ENCODE peak calls at places on chromosome 22, in four cellular contexts. A, S, O and Z are unnamed samples. For H3K4me1, the result is how much of the 10 kb centered on the place peaks cover.

GRCh38 chr22:22137891-22138290 is 106.7 kb upstream of the VPREB1 start:
- DNase-seq in A (no peak), O (no peak), S (no peak), Z (no peak)

GRCh38 chr22:41681616-41682015 is 7.1 kb downstream of the SNU13 start:
- DNase-seq in A (no peak), S (no peak), O (no peak), Z (no peak)

GRCh38 chr22:31947296-31947695 is 3.0 kb downstream of the YWHAH start:
- DNase-seq in A (no peak), S (no peak), O (no peak), Z (peak)

GRCh38 chr22:48245119-48245485 is 1482.7 kb downstream of the TBC1D22A start:
- DNase-seq in A (no peak), O (no peak), S (no peak), Z (no peak)

GRCh38 chr22:35870517-35871275 is 153.0 kb downstream of the APOL5 start:
- DNase-seq in O (no peak), S (no peak), A (no peak), Z (no peak)

GRCh38 chr22:28142361-28142801 is 223.3 kb upstream of the PITPNB start:
- DNase-seq in O (peak), S (peak), A (no peak), Z (peak)

GRCh38 chr22:31243339-31244043 is 31.4 kb downstream of the LIMK2 start:
- DNase-seq in S (no peak), A (no peak), O (no peak), Z (peak)

GRCh38 chr22:43532301-43533050 is 120.7 kb downstream of the MPPED1 start:
- DNase-seq in O (no peak), S (no peak), A (no peak), Z (no peak)

GRCh38 chr22:33743756-33744155 is 176.5 kb downstream of the LARGE1 start:
- DNase-seq in O (peak), A (no peak), S (no peak), Z (no peak)

GRCh38 chr22:50713008-50713385 is 25.0 kb upstream of the ACR start:
- DNase-seq in S (no peak), A (no peak), O (no peak), Z (no peak)

GRCh38 chr22:21726650-21727049 is 8.9 kb downstream of the YPEL1 start:
- DNase-seq in S (peak), O (no peak), A (no peak), Z (peak)

GRCh38 chr22:44312766-44313165 is at the start of gene SHISAL1:
- DNase-seq in A (no peak), O (peak), S (peak), Z (no peak)

GRCh38 chr22:46052801-46053562 is 76.0 kb upstream of the WNT7B start:
- DNase-seq in O (no peak), S (no peak), A (no peak), Z (no peak)

GRCh38 chr22:46051646-46052045 is 74.7 kb upstream of the WNT7B start:
- DNase-seq in A (no peak), O (no peak), S (no peak), Z (no peak)

GRCh38 chr22:46050916-46051614 is 74.1 kb upstream of the WNT7B start:
- DNase-seq in A (no peak), S (no peak), O (no peak), Z (no peak)

GRCh38 chr22:46053563-46054090 is 76.7 kb upstream of the WNT7B start:
- DNase-seq in S (no peak), O (peak), A (no peak), Z (no peak)

DNA sequence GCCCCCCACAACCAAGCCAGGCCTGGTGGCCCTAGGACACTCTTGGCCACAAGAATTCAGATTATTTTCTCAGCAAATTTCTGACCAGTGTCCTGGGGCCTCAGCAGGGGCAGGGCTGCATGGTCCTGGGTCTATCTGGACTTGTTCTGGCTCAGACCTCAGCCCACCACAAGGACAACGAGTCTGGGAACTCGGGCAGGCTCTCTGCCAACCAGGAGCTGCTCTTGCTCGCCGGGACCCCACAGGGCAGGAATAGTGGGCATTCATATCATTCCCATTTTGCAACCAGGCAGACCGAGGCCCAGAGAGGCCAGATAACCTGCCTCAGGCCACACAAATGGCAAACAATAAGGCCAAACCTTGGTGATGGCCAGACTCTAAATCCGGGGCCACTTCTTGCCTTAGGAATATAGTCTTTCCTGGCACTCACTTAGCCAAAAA is 75.4 kb upstream of the WNT7B start:
- DNase-seq in A (no peak), O (no peak), S (no peak), Z (no peak)
- H3K4me1 ChIP-seq in A (under half), O (under half), S (under half), Z (under half)

DNA sequence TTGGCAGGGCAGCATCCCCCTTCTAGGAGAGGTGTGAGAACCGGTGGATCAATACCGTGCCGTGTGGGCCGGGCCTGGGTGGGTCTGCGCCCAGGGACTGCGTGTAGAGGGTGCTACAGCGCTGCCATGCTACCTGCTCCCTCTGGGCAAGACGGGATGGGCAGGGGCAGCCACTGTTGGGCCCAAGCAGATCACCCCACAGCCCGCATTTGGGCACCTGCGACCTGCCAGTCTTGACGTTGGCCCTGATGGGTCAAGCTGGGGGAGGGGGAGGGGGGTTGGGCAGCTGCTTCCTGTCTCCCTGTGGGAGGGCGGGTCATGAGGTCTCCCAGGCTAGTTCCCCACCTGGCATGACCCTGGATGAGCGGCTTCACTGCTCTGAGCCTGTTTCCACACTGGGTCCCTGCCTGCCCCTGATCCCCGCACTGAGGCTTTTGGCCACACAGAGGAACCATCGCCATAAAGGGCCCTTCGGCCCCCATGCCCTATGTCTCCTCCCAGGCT is 2.8 kb upstream of the RPS19BP1 start:
- DNase-seq in O (no peak), S (no peak), A (no peak), Z (no peak)
- H3K23ac ChIP-seq in O (no peak), S (no peak), A (no peak), Z (no peak)

GRCh38 chr22:29203456-29203855 is 2.2 kb upstream of the EMID1 start:
- DNase-seq in O (no peak), A (no peak), S (no peak), Z (no peak)

GRCh38 chr22:29199702-29200400 is 5.8 kb upstream of the EMID1 start:
- DNase-seq in S (no peak), A (no peak), O (no peak), Z (no peak)

GRCh38 chr22:29202231-29203192 is 3.2 kb upstream of the EMID1 start:
- DNase-seq in O (peak), A (no peak), S (peak), Z (peak)

GRCh38 chr22:29201722-29202230 is 3.9 kb upstream of the EMID1 start:
- DNase-seq in A (no peak), S (no peak), O (no peak), Z (no peak)

GRCh38 chr22:29200901-29201300 is 4.8 kb upstream of the EMID1 start:
- DNase-seq in S (no peak), A (no peak), O (no peak), Z (no peak)
- H3K4me1 ChIP-seq in S (under half), A (under half), O (under half), Z (under half)

GRCh38 chr22:29798318-29798717 is 31.1 kb downstream of the UQCR10 start:
- DNase-seq in S (peak), A (no peak), O (no peak), Z (no peak)

GRCh38 chr22:29797351-29797750 is 30.2 kb downstream of the UQCR10 start:
- DNase-seq in A (no peak), O (no peak), S (no peak), Z (no peak)

GRCh38 chr22:29799217-29799680 is 32.1 kb downstream of the UQCR10 start:
- DNase-seq in O (peak), S (peak), A (no peak), Z (no peak)

GRCh38 chr22:29801153-29801552 is 34.0 kb downstream of the UQCR10 start:
- DNase-seq in S (no peak), O (no peak), A (peak), Z (peak)

GRCh38 chr22:29798801-29799200 is 31.6 kb downstream of the UQCR10 start:
- DNase-seq in O (no peak), A (no peak), S (no peak), Z (no peak)
- H3K23ac ChIP-seq in O (peak), A (no peak), S (no peak), Z (no peak)

GRCh38 chr22:38497869-38498268 is 8.2 kb downstream of the DDX17 start:
- DNase-seq in A (no peak), O (no peak), S (no peak), Z (no peak)
- H3K4me1 ChIP-seq in A (under half), O (under half), S (under half), Z (under half)

DNA sequence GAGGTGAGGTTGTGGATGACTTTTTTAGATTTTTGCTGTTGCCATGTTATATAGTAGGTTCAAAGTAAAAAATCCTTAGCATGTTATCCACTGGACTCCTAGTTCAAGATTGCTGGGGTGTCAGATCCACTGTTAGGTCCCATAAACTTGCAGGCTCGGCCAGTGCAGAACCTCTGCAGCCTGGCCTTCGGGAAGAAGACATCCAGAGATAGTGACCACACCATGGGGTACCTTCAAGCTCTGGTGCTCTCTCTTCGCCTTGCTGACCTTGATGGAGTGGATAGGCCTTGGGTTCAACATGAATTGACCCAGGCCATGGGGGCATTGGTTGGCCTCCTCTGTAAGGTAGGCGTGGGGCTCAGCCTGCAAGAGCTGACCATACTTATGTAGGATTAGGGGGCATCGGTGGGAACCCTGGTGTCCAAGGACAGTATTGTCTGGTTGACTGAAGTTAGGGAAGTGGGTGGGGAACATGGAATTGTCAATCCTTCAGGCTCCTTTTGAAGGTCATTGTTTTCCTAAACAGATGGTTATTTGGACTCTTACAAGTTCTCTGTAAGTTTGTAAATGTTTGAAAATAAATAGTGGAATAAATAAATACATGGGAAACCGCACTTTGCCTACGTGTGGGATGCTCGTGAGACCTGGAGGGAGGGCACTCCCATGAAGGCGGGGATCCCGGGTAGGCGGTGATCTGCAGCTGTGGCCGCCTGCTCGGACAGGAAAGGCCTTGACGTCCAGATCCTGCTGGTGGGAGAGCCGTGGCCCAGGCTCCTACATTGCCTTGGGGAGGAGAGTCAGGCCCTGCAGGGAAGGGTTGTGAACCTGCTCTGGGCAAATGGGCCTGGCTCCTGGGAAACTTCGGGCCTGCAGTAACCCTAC is 37.1 kb downstream of the BCR start:
- DNase-seq in S (peak), A (no peak), O (no peak), Z (no peak)
- H3K23ac ChIP-seq in S (no peak), A (peak), O (no peak), Z (peak)

GRCh38 chr22:45968751-45969413 is 8.1 kb downstream of the WNT7B start:
- DNase-seq in S (peak), A (no peak), O (peak), Z (no peak)

GRCh38 chr22:45969801-45970464 is 7.0 kb downstream of the WNT7B start:
- DNase-seq in S (no peak), A (no peak), O (no peak), Z (no peak)

GRCh38 chr22:45968003-45968650 is 8.8 kb downstream of the WNT7B start:
- DNase-seq in S (peak), O (peak), A (no peak), Z (no peak)

GRCh38 chr22:45970709-45971388 is 6.1 kb downstream of the WNT7B start:
- DNase-seq in S (peak), A (no peak), O (peak), Z (peak)

DNA sequence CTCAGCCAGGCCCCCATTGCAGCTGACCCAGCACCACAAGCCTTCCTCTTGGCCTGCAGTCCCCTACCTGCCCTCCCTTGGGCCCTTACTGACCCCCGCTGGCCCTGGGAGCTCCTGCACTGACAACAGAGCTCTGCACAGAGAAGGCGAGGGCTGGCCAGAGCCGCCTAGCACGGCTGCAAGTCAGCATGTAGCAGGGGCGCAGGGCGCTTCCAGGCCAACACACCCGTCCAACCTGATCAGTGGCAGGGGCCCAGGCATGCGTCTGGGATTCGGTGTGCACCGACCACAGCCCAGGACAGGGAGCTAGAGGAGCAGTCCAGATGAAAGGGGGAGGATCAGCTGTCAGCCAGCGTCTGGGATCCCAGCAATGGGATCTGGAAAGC is 7.6 kb downstream of the WNT7B start:
- DNase-seq in O (no peak), A (no peak), S (no peak), Z (peak)
- H3K4me1 ChIP-seq in O (under half), A (half or more), S (half or more), Z (under half)